ENCODE peak calls at places on chromosomes 2 and 18, in nine cellular contexts. V, K, J, B, X, R, N, S and T are unnamed samples. For H3K36me3, the result is how much of the 10 kb centered on the place peaks cover.

GRCh38 chr2:69933839-69934613 is 19.1 kb downstream of the MXD1 start:
- DNase-seq in R (peak), N (peak), B (no peak), X (no peak), J (peak), V (no peak), K (no peak), S (no peak), T (no peak)

GRCh38 chr2:8003462-8004075 is 678.3 kb upstream of the ID2 start:
- DNase-seq in R (peak), B (peak), V (no peak), N (peak), K (no peak), S (peak), J (no peak), X (no peak), T (peak)

GRCh38 chr18:26190506-26190905 is 35.7 kb upstream of the TAF4B start:
- DNase-seq in N (no peak), R (no peak), X (no peak), V (no peak), K (no peak), B (no peak), J (no peak), S (no peak), T (no peak)

GRCh38 chr2:222989431-222989830 is 62.6 kb upstream of the KCNE4 start:
- DNase-seq in X (no peak), B (no peak), S (no peak), N (no peak), J (no peak), K (no peak), R (no peak), V (no peak), T (no peak)

GRCh38 chr18:36786686-36787085 is 42.1 kb downstream of the TPGS2 start:
- DNase-seq in N (peak), K (no peak), R (peak), V (no peak), S (peak), X (no peak), J (peak), B (peak), T (peak)

GRCh38 chr2:111703759-111704158 is 180.2 kb downstream of the ANAPC1 start:
- DNase-seq in N (no peak), R (no peak), V (no peak), X (peak), K (no peak), J (no peak), S (no peak), B (no peak), T (no peak)

GRCh38 chr2:98822301-98823164 is 91.6 kb upstream of the MGAT4A start:
- DNase-seq in K (no peak), B (peak), X (peak), J (peak), R (no peak), V (peak), S (peak), N (peak), T (no peak)

GRCh38 chr2:70960833-70961647 is 17.4 kb upstream of the ANKRD53 start:
- DNase-seq in N (no peak), V (peak), X (peak), R (no peak), J (no peak), K (no peak), B (peak), S (no peak), T (no peak)

GRCh38 chr2:120914839-120915521 is 179.3 kb downstream of the GLI2 start:
- DNase-seq in V (peak), K (no peak), R (peak), N (peak), X (no peak), J (peak), S (no peak), B (peak), T (peak)

GRCh38 chr18:21599585-21600525 is 649 bp downstream of the ESCO1 start:
- DNase-seq in S (peak), X (peak), R (no peak), K (no peak), V (peak), B (peak), J (peak), N (peak), T (peak)

GRCh38 chr18:70181015-70181414 is 24.5 kb downstream of the RTTN start:
- DNase-seq in B (no peak), K (peak), X (no peak), R (peak), N (peak), S (no peak), J (peak), V (no peak), T (peak)

GRCh38 chr2:62038980-62039771 is 133.7 kb downstream of the COMMD1 start:
- DNase-seq in R (peak), S (no peak), N (peak), X (no peak), K (no peak), V (no peak), J (no peak), B (no peak), T (no peak)

GRCh38 chr2:24304098-24304497 is 56.2 kb downstream of the ITSN2 start:
- DNase-seq in K (no peak), N (peak), X (peak), J (peak), B (peak), V (no peak), R (peak), S (peak), T (no peak)

GRCh38 chr2:144094408-144095151 is 425.3 kb downstream of the ZEB2 start:
- DNase-seq in N (no peak), B (no peak), X (no peak), V (no peak), R (no peak), J (no peak), K (no peak), S (no peak), T (peak)

DNA sequence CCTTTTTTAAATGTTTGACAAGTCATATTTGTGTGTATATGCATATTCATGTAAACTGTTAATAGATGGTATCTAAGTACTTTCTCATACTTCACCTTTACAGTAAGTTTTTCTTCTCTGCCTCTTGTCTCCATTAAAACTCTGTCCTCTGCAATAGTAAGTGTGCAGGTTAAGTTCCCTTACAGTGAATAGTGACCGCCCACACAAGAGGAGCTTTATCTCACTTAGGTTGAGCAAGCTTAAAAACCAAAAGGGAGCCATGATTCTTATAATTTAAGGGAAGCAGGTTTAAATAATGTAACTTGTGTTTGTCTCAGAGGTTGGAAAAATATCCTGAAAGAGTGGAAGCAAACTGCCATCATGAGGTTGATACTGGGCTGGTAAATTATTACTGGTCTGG is 61.3 kb downstream of the MRPS9 start:
- DNase-seq in X (no peak), B (no peak), R (no peak), K (no peak), S (no peak), V (no peak), N (no peak), J (no peak), T (no peak)
- H3K36me3 ChIP-seq in X (under half), B (half or more), R (under half), K (under half), S (under half), V (half or more), N (under half), J (under half), T (under half)

GRCh38 chr2:160408575-160409291 is 84.9 kb downstream of the RBMS1 start:
- DNase-seq in K (no peak), S (no peak), R (no peak), N (peak), B (no peak), V (no peak), X (peak), J (peak), T (no peak)

GRCh38 chr2:160411955-160412354 is 81.7 kb downstream of the RBMS1 start:
- DNase-seq in N (no peak), J (no peak), S (no peak), V (no peak), B (no peak), R (no peak), X (no peak), K (no peak), T (no peak)

GRCh38 chr2:160409480-160409879 is 84.1 kb downstream of the RBMS1 start:
- DNase-seq in V (no peak), B (no peak), N (no peak), R (no peak), K (no peak), X (no peak), J (no peak), S (no peak), T (no peak)

GRCh38 chr2:160408205-160408561 is 85.4 kb downstream of the RBMS1 start:
- DNase-seq in R (no peak), J (peak), K (no peak), S (no peak), N (no peak), B (no peak), X (no peak), V (no peak), T (no peak)

GRCh38 chr2:160411167-160411566 is 82.4 kb downstream of the RBMS1 start:
- DNase-seq in V (no peak), K (no peak), N (peak), R (no peak), X (no peak), J (peak), S (no peak), B (no peak), T (no peak)
- H3K4me3 ChIP-seq in V (no peak), K (peak), N (peak), R (no peak), X (no peak), J (no peak), S (no peak), B (no peak), T (no peak)

GRCh38 chr2:9958057-9958456 is 6.6 kb downstream of the GRHL1 start:
- DNase-seq in S (no peak), X (no peak), K (no peak), N (no peak), R (no peak), J (no peak), V (no peak), B (no peak), T (no peak)
- H3K36me3 ChIP-seq in S (under half), X (under half), K (under half), N (under half), R (under half), J (under half), V (under half), B (under half), T (under half)

GRCh38 chr2:25879133-25879730 is 945 bp upstream of the ASXL2 start:
- DNase-seq in R (peak), X (no peak), V (no peak), J (peak), B (no peak), K (no peak), S (no peak), N (peak), T (no peak)
- H3K4me3 ChIP-seq in R (peak), X (peak), V (peak), J (no peak), B (peak), K (peak), S (peak), N (peak), T (peak)

DNA sequence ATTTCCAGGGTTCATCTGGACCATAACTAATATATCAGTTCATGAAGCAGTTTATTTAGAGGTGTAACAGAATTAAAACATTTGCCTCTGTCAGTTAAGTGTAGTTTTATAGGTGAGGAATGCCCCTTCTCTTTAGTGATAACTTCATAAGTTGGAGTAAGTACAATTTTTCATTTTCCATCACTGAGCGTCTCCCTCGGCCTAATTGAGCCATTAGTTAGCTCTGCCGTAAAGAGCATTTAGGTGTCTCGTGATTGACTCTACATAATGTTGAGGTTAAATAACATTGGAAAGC is 88.4 kb downstream of the UGGT1 start:
- DNase-seq in B (no peak), R (no peak), N (no peak), J (no peak), V (no peak), K (no peak), X (no peak), S (no peak), T (no peak)
- H3K36me3 ChIP-seq in B (half or more), R (half or more), N (under half), J (under half), V (half or more), K (half or more), X (under half), S (under half), T (half or more)

GRCh38 chr2:37657471-37657870 is 14.0 kb downstream of the CDC42EP3 start:
- DNase-seq in K (no peak), R (no peak), J (no peak), X (no peak), N (no peak), S (no peak), V (no peak), B (no peak), T (no peak)
- H3K4me3 ChIP-seq in K (no peak), R (no peak), J (no peak), X (no peak), N (no peak), S (no peak), V (no peak), B (no peak), T (no peak)

GRCh38 chr2:20034218-20034617 is 17.2 kb downstream of the LAPTM4A start:
- DNase-seq in B (no peak), S (no peak), N (no peak), V (no peak), X (no peak), R (no peak), K (no peak), J (no peak), T (no peak)
- H3K36me3 ChIP-seq in B (half or more), S (under half), N (half or more), V (half or more), X (under half), R (half or more), K (under half), J (under half), T (half or more)

DNA sequence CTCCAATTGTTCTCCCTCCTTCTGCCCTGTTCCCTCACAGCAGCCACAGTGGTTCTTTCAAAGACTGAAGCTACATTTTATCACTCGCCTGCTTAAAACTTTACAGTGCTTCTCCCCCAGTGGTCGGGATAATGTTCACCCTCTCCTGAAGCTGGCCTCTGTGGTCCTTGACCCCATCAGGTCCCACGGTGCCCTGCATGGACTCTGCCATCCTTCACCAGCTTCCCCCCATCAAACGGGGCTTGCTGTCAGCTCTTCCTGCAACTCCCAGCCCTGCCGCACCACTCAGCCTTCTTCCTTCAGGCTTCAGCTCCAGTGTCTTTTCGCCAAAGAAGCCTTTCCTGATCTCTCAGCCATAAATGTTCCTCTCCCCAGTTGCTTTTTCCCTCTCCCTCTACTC is 118.1 kb downstream of the NEDD4L start:
- DNase-seq in J (no peak), X (no peak), K (no peak), R (no peak), B (no peak), S (no peak), N (no peak), V (no peak), T (no peak)
- H3K4me3 ChIP-seq in J (no peak), X (no peak), K (no peak), R (no peak), B (no peak), S (no peak), N (no peak), V (no peak), T (no peak)

GRCh38 chr2:9219027-9219445 is 12.4 kb downstream of the ASAP2 start:
- DNase-seq in J (no peak), N (no peak), X (no peak), S (no peak), V (no peak), R (no peak), K (no peak), B (no peak), T (no peak)
- H3K36me3 ChIP-seq in J (under half), N (under half), X (under half), S (under half), V (under half), R (under half), K (under half), B (under half), T (under half)

GRCh38 chr2:72824224-72824842 is 1.5 kb downstream of the EXOC6B start:
- DNase-seq in K (peak), V (no peak), X (no peak), N (peak), S (no peak), J (peak), B (no peak), R (peak), T (peak)
- H3K4me3 ChIP-seq in K (peak), V (peak), X (peak), N (peak), S (peak), J (no peak), B (peak), R (peak), T (peak)